ENCODE peak calls at places on chromosome 2, in six cellular contexts. R is posterior vena cava, E is ovary, G is occipital lobe, M is sigmoid colon, K is RCC 7860. Z is an unnamed sample.

GRCh38 chr2:176056411-176056810 is 27.4 kb downstream of the EVX2 start:
- DNase-seq in M (no peak), G (no peak), E (no peak), R (no peak), K (no peak), Z (no peak)

GRCh38 chr2:183543731-183544130 is 419.5 kb downstream of the NUP35 start:
- DNase-seq in R (no peak), E (no peak), M (no peak), K (no peak), G (no peak), Z (no peak)

GRCh38 chr2:237726401-237726830 is 72.2 kb upstream of the RBM44 start:
- DNase-seq in K (no peak), M (peak; percentile 74), G (no peak), R (no peak), E (no peak), Z (no peak)

GRCh38 chr2:133970641-133971040 is 283.2 kb upstream of the MGAT5 start:
- DNase-seq in K (no peak), G (no peak), E (no peak), M (no peak), R (no peak), Z (no peak)

GRCh38 chr2:20456049-20456665 is 9.3 kb downstream of the RHOB start:
- DNase-seq in R (no peak), G (no peak), M (peak; percentile 60), K (no peak), E (peak; percentile 24), Z (no peak)

GRCh38 chr2:72143441-72144356 is 4.0 kb downstream of the CYP26B1 start:
- DNase-seq in E (no peak), M (peak; percentile 65), R (peak; percentile 80), K (no peak), G (no peak), Z (peak; percentile 43)

GRCh38 chr2:207163053-207163814 is 2.5 kb downstream of the KLF7 start:
- DNase-seq in M (no peak), R (peak; percentile 82), K (peak; percentile 93), E (peak; percentile 54), G (no peak), Z (no peak)

GRCh38 chr2:138602166-138602460 is 100.5 kb downstream of the SPOPL start:
- DNase-seq in R (no peak), E (no peak), M (no peak), K (no peak), G (no peak), Z (no peak)